ENCODE peak calls at places on chromosomes 16 and 17, in five cellular contexts. X is LHCN-M2, F is GM10248, J is ovary, L is HL-60. Z is an unnamed sample.

GRCh38 chr16:47565454-47565853 is 104.3 kb downstream of the PHKB start:
- DNase-seq in J (no peak), F (no peak), X (peak), L (peak), Z (no peak)

GRCh38 chr17:15947976-15948752 is 3.2 kb downstream of the ADORA2B start:
- DNase-seq in X (no peak), L (no peak), F (no peak), J (no peak), Z (no peak)

GRCh38 chr17:48726916-48727286 is 1.6 kb downstream of the HOXB13 start:
- DNase-seq in F (no peak), L (no peak), J (no peak), X (no peak), Z (no peak)

GRCh38 chr16:67719778-67720144 is 645 bp upstream of the GFOD2 start:
- DNase-seq in L (peak), J (peak), X (peak), F (no peak), Z (peak)

GRCh38 chr17:78972507-78973105 is 7.1 kb downstream of the LGALS3BP start:
- DNase-seq in F (no peak), X (no peak), J (no peak), L (no peak), Z (no peak)

GRCh38 chr16:88703486-88704309 is 2.5 kb downstream of the RNF166 start:
- DNase-seq in J (no peak), L (peak), X (no peak), F (peak), Z (no peak)

GRCh38 chr17:156946-157345 is 19.6 kb downstream of the SCGB1C2 start:
- DNase-seq in F (no peak), J (no peak), X (no peak), L (no peak), Z (no peak)

GRCh38 chr16:30394603-30395154 is 541 bp upstream of the ZNF48 start:
- DNase-seq in L (no peak), J (no peak), X (peak), F (no peak), Z (no peak)

GRCh38 chr17:77111916-77112315 is 28.9 kb upstream of the SEC14L1 start:
- DNase-seq in X (no peak), J (no peak), F (no peak), L (peak), Z (no peak)

GRCh38 chr17:39177256-39177655 is 11.3 kb upstream of the ARL5C start:
- DNase-seq in L (no peak), X (no peak), F (no peak), J (no peak), Z (no peak)

GRCh38 chr16:38941-39892 is 14.2 kb downstream of the POLR3K start:
- DNase-seq in L (peak), J (no peak), F (peak), X (no peak), Z (peak)

GRCh38 chr16:27781981-27782880 is 232.3 kb downstream of the KATNIP start:
- DNase-seq in J (no peak), L (no peak), F (no peak), X (no peak), Z (no peak)

GRCh38 chr16:17469011-17469741 is 1.6 kb downstream of the XYLT1 start:
- DNase-seq in J (no peak), X (peak), L (peak), F (no peak), Z (no peak)

GRCh38 chr16:72860726-72861562 is 187.0 kb downstream of the ZFHX3 start:
- DNase-seq in J (no peak), L (no peak), F (no peak), X (no peak), Z (no peak)

GRCh38 chr17:77160877-77161530 is 20.2 kb downstream of the SEC14L1 start:
- DNase-seq in J (no peak), F (no peak), X (peak), L (no peak), Z (no peak)

GRCh38 chr17:19718613-19719364 is 2.4 kb upstream of the SLC47A2 start:
- DNase-seq in X (no peak), L (no peak), J (no peak), F (no peak), Z (no peak)

GRCh38 chr16:2008009-2008526 is 1.6 kb downstream of the ZNF598 start:
- DNase-seq in F (no peak), J (no peak), X (peak), L (peak), Z (no peak)

GRCh38 chr17:44348234-44348987 is 3.3 kb downstream of the GRN start:
- DNase-seq in F (peak), X (peak), J (no peak), L (peak), Z (peak)

GRCh38 chr17:44278006-44278405 is 10.1 kb upstream of the SLC4A1 start:
- DNase-seq in J (no peak), L (no peak), F (no peak), X (no peak), Z (no peak)

GRCh38 chr17:27756467-27757371 is 43.6 kb downstream of the NOS2 start:
- DNase-seq in J (peak), L (peak), X (peak), F (peak), Z (no peak)

GRCh38 chr17:75059369-75060345 is 12.6 kb downstream of the KCTD2 start:
- DNase-seq in L (peak), X (peak), J (peak), F (no peak), Z (no peak)

GRCh38 chr17:4199818-4200402 is 56.9 kb downstream of the CYB5D2 start:
- DNase-seq in L (peak), J (no peak), F (peak), X (peak), Z (peak)

GRCh38 chr16:50247906-50248608 is 18.3 kb upstream of the ADCY7 start:
- DNase-seq in J (no peak), L (no peak), X (no peak), F (no peak), Z (no peak)

GRCh38 chr17:79777166-79777843 is 643 bp upstream of the CBX2 start:
- DNase-seq in J (peak), L (peak), F (peak), X (peak), Z (peak)

GRCh38 chr16:70770291-70770967 is 30.5 kb downstream of the VAC14 start:
- DNase-seq in L (no peak), F (no peak), J (no peak), X (no peak), Z (no peak)

GRCh38 chr17:17304521-17304985 is 1.4 kb downstream of the NT5M start:
- DNase-seq in F (no peak), X (no peak), J (no peak), L (peak), Z (peak)

GRCh38 chr16:82331974-82332750 is 162.1 kb upstream of the MPHOSPH6 start:
- DNase-seq in X (no peak), J (no peak), L (no peak), F (no peak), Z (no peak)

GRCh38 chr16:56950881-56951771 is 10.6 kb upstream of the CETP start:
- DNase-seq in X (peak), F (peak), L (peak), J (peak), Z (peak)

GRCh38 chr16:1349351-1349750 is 2.3 kb downstream of the TSR3 start:
- DNase-seq in J (no peak), F (no peak), L (no peak), X (no peak), Z (no peak)

GRCh38 chr16:27991876-27992275 is 71.6 kb downstream of the GSG1L start:
- DNase-seq in J (no peak), X (no peak), L (no peak), F (no peak), Z (no peak)

Z was measured in GM20000.